ENCODE peak calls at places on chromosomes 13 and 19, in six cellular contexts. One of them, this sample, is unnamed.

GRCh38 chr19:44782729-44783128 is 5.0 kb downstream of the CBLC start:
- DNase-seq in sigmoid colon: no peak
- DNase-seq in GM23338: peak
- DNase-seq in heart left ventricle: no peak
- DNase-seq in H9: no peak
- DNase-seq in body of pancreas: no peak
- DNase-seq in this sample: no peak

GRCh38 chr13:66634384-66634783 is 595.8 kb downstream of the PCDH9 start:
- DNase-seq in sigmoid colon: no peak
- DNase-seq in GM23338: no peak
- DNase-seq in heart left ventricle: no peak
- DNase-seq in H9: no peak
- DNase-seq in body of pancreas: no peak
- DNase-seq in this sample: no peak

GRCh38 chr19:6260912-6261636 is 18.7 kb downstream of the MLLT1 start:
- DNase-seq in sigmoid colon: no peak
- DNase-seq in GM23338: peak
- DNase-seq in heart left ventricle: no peak
- DNase-seq in H9: peak
- DNase-seq in body of pancreas: peak
- DNase-seq in this sample: peak

GRCh38 chr19:19105365-19106060 is 32.8 kb downstream of the TMEM161A start:
- DNase-seq in sigmoid colon: peak
- DNase-seq in GM23338: peak
- DNase-seq in heart left ventricle: peak
- DNase-seq in H9: peak
- DNase-seq in body of pancreas: peak
- DNase-seq in this sample: peak

GRCh38 chr13:46179576-46180368 is 2.2 kb downstream of the LCP1 start:
- DNase-seq in sigmoid colon: no peak
- DNase-seq in GM23338: no peak
- DNase-seq in heart left ventricle: peak
- DNase-seq in H9: no peak
- DNase-seq in body of pancreas: peak
- DNase-seq in this sample: no peak

GRCh38 chr13:41942462-41943094 is 18.3 kb downstream of the VWA8 start:
- DNase-seq in sigmoid colon: no peak
- DNase-seq in GM23338: peak
- DNase-seq in heart left ventricle: no peak
- DNase-seq in H9: peak
- DNase-seq in body of pancreas: no peak
- DNase-seq in this sample: peak

GRCh38 chr19:55088543-55089265 is 13.0 kb downstream of the EPS8L1 start:
- DNase-seq in sigmoid colon: peak
- DNase-seq in GM23338: peak
- DNase-seq in heart left ventricle: peak
- DNase-seq in H9: peak
- DNase-seq in body of pancreas: peak
- DNase-seq in this sample: peak

GRCh38 chr13:51136276-51136980 is 25.4 kb upstream of the C13orf42 start:
- DNase-seq in sigmoid colon: no peak
- DNase-seq in GM23338: no peak
- DNase-seq in heart left ventricle: no peak
- DNase-seq in H9: no peak
- DNase-seq in body of pancreas: no peak
- DNase-seq in this sample: no peak

GRCh38 chr13:80276371-80277289 is 64.3 kb downstream of the SPRY2 start:
- DNase-seq in sigmoid colon: no peak
- DNase-seq in GM23338: peak
- DNase-seq in heart left ventricle: no peak
- DNase-seq in H9: no peak
- DNase-seq in body of pancreas: no peak
- DNase-seq in this sample: peak

GRCh38 chr19:51422053-51422448 is 4.6 kb upstream of the SIGLEC10 start:
- DNase-seq in sigmoid colon: peak
- DNase-seq in GM23338: peak
- DNase-seq in heart left ventricle: peak
- DNase-seq in H9: peak
- DNase-seq in body of pancreas: peak
- DNase-seq in this sample: peak

GRCh38 chr13:113064534-113065405 is 40.8 kb upstream of the F7 start:
- DNase-seq in sigmoid colon: no peak
- DNase-seq in GM23338: no peak
- DNase-seq in heart left ventricle: no peak
- DNase-seq in H9: no peak
- DNase-seq in body of pancreas: no peak
- DNase-seq in this sample: peak

GRCh38 chr13:29500426-29500825 is 95.1 kb downstream of the SLC7A1 start:
- DNase-seq in sigmoid colon: no peak
- DNase-seq in GM23338: no peak
- DNase-seq in heart left ventricle: no peak
- DNase-seq in H9: no peak
- DNase-seq in body of pancreas: no peak
- DNase-seq in this sample: no peak

GRCh38 chr13:106851251-106851650 is 283.3 kb upstream of the ARGLU1 start:
- DNase-seq in sigmoid colon: no peak
- DNase-seq in GM23338: no peak
- DNase-seq in heart left ventricle: no peak
- DNase-seq in H9: no peak
- DNase-seq in body of pancreas: no peak
- DNase-seq in this sample: peak

GRCh38 chr13:113864303-113864890 is 521 bp upstream of the GAS6 start:
- DNase-seq in sigmoid colon: no peak
- DNase-seq in GM23338: no peak
- DNase-seq in heart left ventricle: no peak
- DNase-seq in H9: no peak
- DNase-seq in body of pancreas: no peak
- DNase-seq in this sample: no peak

GRCh38 chr19:33402421-33403220 is 29.1 kb downstream of the CEBPG start:
- DNase-seq in sigmoid colon: peak
- DNase-seq in GM23338: no peak
- DNase-seq in heart left ventricle: no peak
- DNase-seq in H9: no peak
- DNase-seq in body of pancreas: peak
- DNase-seq in this sample: no peak

GRCh38 chr19:4897146-4897545 is 5.5 kb downstream of the ARRDC5 start:
- DNase-seq in sigmoid colon: no peak
- DNase-seq in GM23338: no peak
- DNase-seq in heart left ventricle: no peak
- DNase-seq in H9: no peak
- DNase-seq in body of pancreas: no peak
- DNase-seq in this sample: no peak
- TF ChIP-seq CTCF in sigmoid colon: no peak
- TF ChIP-seq CTCF in GM23338: no peak
- TF ChIP-seq CTCF in heart left ventricle: no peak
- TF ChIP-seq CTCF in H9: no peak
- TF ChIP-seq CTCF in body of pancreas: no peak
- TF ChIP-seq CTCF in this sample: no peak

DNA sequence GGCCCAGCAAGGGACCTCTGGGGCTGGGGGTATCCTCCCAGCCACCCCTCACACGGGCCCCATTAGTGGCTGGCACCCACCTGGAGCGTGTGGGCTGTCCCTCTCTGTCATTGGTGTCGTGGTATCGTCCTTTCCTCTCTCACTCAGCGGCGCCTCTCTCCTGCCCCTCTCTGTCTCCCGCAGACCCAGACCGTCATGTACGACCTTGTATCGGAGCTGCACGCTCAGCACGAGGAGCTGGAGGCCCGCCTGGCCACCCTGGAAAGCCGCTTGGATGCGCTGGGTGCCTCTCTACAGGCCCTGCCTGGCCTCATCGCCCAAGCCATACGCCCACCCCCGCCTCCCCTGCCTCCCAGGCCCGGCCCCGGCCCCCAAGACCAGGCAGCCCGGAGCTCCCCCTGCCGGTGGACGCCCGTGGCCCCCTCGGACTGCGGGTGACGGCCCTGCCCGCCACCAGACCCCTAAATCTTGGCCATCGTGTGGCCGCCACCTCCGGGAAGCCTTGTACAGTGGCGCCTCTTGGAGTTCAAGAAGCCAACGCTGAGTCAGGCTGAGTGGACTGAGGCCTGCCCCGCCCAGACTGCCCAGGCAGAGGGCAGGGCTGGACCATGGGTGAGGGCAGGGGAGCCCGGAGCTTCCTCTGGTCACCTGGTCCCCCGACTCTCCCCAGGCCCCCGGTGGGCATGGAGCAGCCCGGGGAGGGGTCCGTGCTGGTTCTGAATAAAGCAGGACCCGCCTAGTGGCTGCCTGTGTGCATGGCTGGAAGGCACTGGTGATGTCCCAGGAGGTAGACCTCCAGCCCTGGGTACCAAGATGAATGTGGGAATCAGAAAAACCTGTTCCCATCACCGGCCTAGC is 9.8 kb upstream of the ARRDC2 start:
- DNase-seq in sigmoid colon: no peak
- DNase-seq in GM23338: peak
- DNase-seq in heart left ventricle: no peak
- DNase-seq in H9: peak
- DNase-seq in body of pancreas: no peak
- DNase-seq in this sample: peak
- TF ChIP-seq CTCF in sigmoid colon: no peak
- TF ChIP-seq CTCF in GM23338: peak
- TF ChIP-seq CTCF in heart left ventricle: no peak
- TF ChIP-seq CTCF in H9: peak
- TF ChIP-seq CTCF in body of pancreas: no peak
- TF ChIP-seq CTCF in this sample: no peak

DNA sequence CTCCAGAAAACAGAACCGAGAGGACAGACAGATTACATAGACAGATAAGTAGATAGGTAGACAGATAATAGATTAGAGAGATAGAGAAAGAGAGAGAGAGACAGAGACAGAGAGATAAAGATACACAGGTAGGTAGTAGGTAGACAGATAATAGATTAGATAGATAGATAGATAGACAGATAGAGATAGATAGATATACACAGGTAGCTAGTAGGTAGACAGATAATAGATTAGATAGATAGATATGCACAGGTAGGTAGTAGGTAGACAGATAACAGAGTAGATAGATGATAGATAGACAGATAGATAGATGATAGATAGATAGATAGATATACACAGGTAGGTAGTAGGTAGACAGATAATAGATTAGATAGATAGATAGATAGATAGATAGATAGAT is 10.1 kb downstream of the FFAR2 start:
- DNase-seq in sigmoid colon: no peak
- DNase-seq in GM23338: no peak
- DNase-seq in heart left ventricle: no peak
- DNase-seq in H9: no peak
- DNase-seq in body of pancreas: no peak
- DNase-seq in this sample: no peak
- TF ChIP-seq CTCF in sigmoid colon: no peak
- TF ChIP-seq CTCF in GM23338: no peak
- TF ChIP-seq CTCF in heart left ventricle: no peak
- TF ChIP-seq CTCF in H9: no peak
- TF ChIP-seq CTCF in body of pancreas: no peak
- TF ChIP-seq CTCF in this sample: no peak

GRCh38 chr19:48210005-48210404 is 39.5 kb downstream of the ZSWIM9 start:
- DNase-seq in sigmoid colon: no peak
- DNase-seq in GM23338: no peak
- DNase-seq in heart left ventricle: no peak
- DNase-seq in H9: no peak
- DNase-seq in body of pancreas: no peak
- DNase-seq in this sample: no peak

GRCh38 chr19:48203227-48203793 is 32.8 kb downstream of the ZSWIM9 start:
- DNase-seq in sigmoid colon: no peak
- DNase-seq in GM23338: no peak
- DNase-seq in heart left ventricle: no peak
- DNase-seq in H9: no peak
- DNase-seq in body of pancreas: no peak
- DNase-seq in this sample: no peak

GRCh38 chr19:48203794-48204628 is 33.5 kb downstream of the ZSWIM9 start:
- DNase-seq in sigmoid colon: peak
- DNase-seq in GM23338: peak
- DNase-seq in heart left ventricle: peak
- DNase-seq in H9: peak
- DNase-seq in body of pancreas: peak
- DNase-seq in this sample: peak

DNA sequence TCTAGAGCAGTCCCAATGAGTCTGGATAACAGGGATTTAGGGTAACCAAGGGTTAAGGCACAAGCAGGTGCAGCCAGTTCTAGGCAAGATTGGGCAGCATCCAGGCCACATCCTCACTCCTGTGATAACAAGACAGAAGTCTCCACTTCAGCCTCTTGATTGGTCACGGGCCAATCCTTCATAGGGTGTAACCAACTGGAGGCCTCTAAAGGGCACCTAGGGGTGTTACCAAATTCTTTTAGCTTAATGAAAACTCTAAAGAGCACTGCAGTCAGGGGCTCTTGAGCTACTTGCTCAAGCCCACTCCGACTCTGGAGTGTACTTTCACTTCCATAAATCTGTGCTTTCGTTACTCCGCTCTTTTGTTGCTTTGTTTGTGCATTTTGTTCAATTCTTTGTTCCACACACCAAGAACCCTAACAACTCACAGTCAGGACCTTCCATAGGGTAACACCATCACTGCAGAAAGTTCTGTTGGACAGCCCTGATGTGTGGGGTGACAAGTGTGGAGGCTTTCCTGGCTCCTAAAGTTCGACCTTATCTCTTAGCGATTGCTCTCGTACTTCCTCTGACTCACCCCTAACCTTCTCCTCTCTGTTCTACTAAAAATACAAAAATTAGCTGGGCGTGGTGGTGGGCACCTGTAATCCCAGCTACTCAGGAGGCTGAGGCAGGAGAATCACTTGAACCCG is 36.1 kb downstream of the ZSWIM9 start:
- DNase-seq in sigmoid colon: no peak
- DNase-seq in GM23338: no peak
- DNase-seq in heart left ventricle: no peak
- DNase-seq in H9: no peak
- DNase-seq in body of pancreas: no peak
- DNase-seq in this sample: no peak
- TF ChIP-seq CTCF in sigmoid colon: no peak
- TF ChIP-seq CTCF in GM23338: no peak
- TF ChIP-seq CTCF in heart left ventricle: no peak
- TF ChIP-seq CTCF in H9: no peak
- TF ChIP-seq CTCF in body of pancreas: no peak
- TF ChIP-seq CTCF in this sample: no peak

GRCh38 chr19:3849092-3849491 is 19.7 kb downstream of the ZFR2 start:
- DNase-seq in sigmoid colon: no peak
- DNase-seq in GM23338: peak
- DNase-seq in heart left ventricle: no peak
- DNase-seq in H9: peak
- DNase-seq in body of pancreas: peak
- DNase-seq in this sample: peak
- TF ChIP-seq CTCF in sigmoid colon: no peak
- TF ChIP-seq CTCF in GM23338: peak
- TF ChIP-seq CTCF in heart left ventricle: peak
- TF ChIP-seq CTCF in H9: peak
- TF ChIP-seq CTCF in body of pancreas: no peak
- TF ChIP-seq CTCF in this sample: peak

This sample was measured in fibroblast of mammary gland.